ENCODE peak calls at places on chromosomes 11 and 22, in six cellular contexts. Z, M, Y, W, A and B are unnamed samples.
A peak's percentile ranks its signal among the peaks of the same experiment; 100 is the strongest.

GRCh38 chr22:18035740-18036139 is 11.4 kb upstream of the MICAL3 start:
- DNase-seq in Z (no peak), M (peak; percentile 26), Y (peak; percentile 41), W (no peak), A (peak; percentile 79), B (no peak)

GRCh38 chr11:17734418-17734911 is at the start of gene KCNC1:
- DNase-seq in Z (no peak), M (peak; percentile 75), Y (peak; percentile 32), W (no peak), A (peak; percentile 43), B (peak; percentile 42)

GRCh38 chr11:60890696-60891095 is 15.7 kb downstream of the PRPF19 start:
- DNase-seq in Z (no peak), M (no peak), Y (no peak), W (no peak), A (no peak), B (no peak)

GRCh38 chr11:17719028-17719939 is at the start of gene MYOD1:
- DNase-seq in Z (no peak), M (peak; percentile 79), Y (no peak), W (no peak), A (no peak), B (no peak)

GRCh38 chr11:116062129-116062525 is 557.9 kb upstream of the CADM1 start:
- DNase-seq in Z (no peak), M (no peak), Y (no peak), W (no peak), A (no peak), B (no peak)

GRCh38 chr11:125569913-125570621 is 790 bp downstream of the EI24 start:
- DNase-seq in Z (no peak), M (peak; percentile 4), Y (peak; percentile 42), W (no peak), A (no peak), B (peak; percentile 2)

GRCh38 chr11:63023851-63024648 is 8.4 kb upstream of the SLC22A8 start:
- DNase-seq in Z (peak; percentile 67), M (peak; percentile 91), Y (peak; percentile 91), W (peak; percentile 85), A (peak; percentile 49), B (peak; percentile 54)

GRCh38 chr22:27065259-27065658 is 407.9 kb downstream of the MIAT start:
- DNase-seq in Z (no peak), M (peak; percentile 20), Y (no peak), W (no peak), A (no peak), B (no peak)

GRCh38 chr22:36470994-36471331 is 10.5 kb downstream of the TXN2 start:
- DNase-seq in Z (no peak), M (no peak), Y (no peak), W (no peak), A (no peak), B (no peak)

GRCh38 chr22:37186997-37187522 is 987 bp downstream of the C1QTNF6 start:
- DNase-seq in Z (no peak), M (no peak), Y (peak; percentile 27), W (no peak), A (peak; percentile 34), B (peak; percentile 35)

GRCh38 chr22:38204784-38205183 is 3.0 kb downstream of the MAFF start:
- DNase-seq in Z (no peak), M (no peak), Y (peak; percentile 67), W (peak; percentile 83), A (no peak), B (no peak)